ENCODE peak calls at places on chromosomes 3 and 15, in five cellular contexts. S is CD4-positive, alpha-beta T cell; X is GM23338; E is thoracic aorta; R is mammary epithelial cell. U is an unnamed sample.

GRCh38 chr3:59726279-59726678 is 676.5 kb upstream of the CFAP20DC start:
- DNase-seq in S (no peak), X (no peak), E (no peak), R (no peak), U (no peak)

GRCh38 chr15:99174567-99174966 is 69.7 kb downstream of the SYNM start:
- DNase-seq in S (no peak), X (no peak), E (no peak), R (no peak), U (no peak)

GRCh38 chr3:173913397-173913796 is 515.9 kb downstream of the NLGN1 start:
- DNase-seq in S (no peak), X (no peak), E (no peak), R (no peak), U (no peak)

GRCh38 chr3:192685801-192686200 is 41.5 kb downstream of the FGF12 start:
- DNase-seq in S (no peak), X (no peak), E (no peak), R (no peak), U (no peak)

GRCh38 chr15:70192490-70192889 is 94.8 kb upstream of the TLE3 start:
- DNase-seq in S (no peak), X (no peak), E (no peak), R (no peak), U (no peak)

GRCh38 chr3:194123735-194124134 is 12.2 kb upstream of the HES1 start:
- DNase-seq in S (no peak), X (no peak), E (no peak), R (no peak), U (no peak)

GRCh38 chr3:28326458-28326926 is 22.0 kb upstream of the ZCWPW2 start:
- DNase-seq in S (no peak), X (no peak), E (no peak), R (no peak), U (no peak)

GRCh38 chr3:171088984-171089754 is 62.6 kb upstream of the SLC2A2 start:
- DNase-seq in S (no peak), X (no peak), E (no peak), R (peak), U (peak)

GRCh38 chr3:109430911-109431563 is 93.7 kb upstream of the DPPA4 start:
- DNase-seq in S (no peak), X (no peak), E (no peak), R (no peak), U (no peak)

GRCh38 chr3:30847589-30847988 is 46.9 kb downstream of the GADL1 start:
- DNase-seq in S (no peak), X (no peak), E (no peak), R (no peak), U (no peak)

GRCh38 chr3:14725564-14726420 is 50.9 kb downstream of the C3orf20 start:
- DNase-seq in S (no peak), X (peak), E (no peak), R (no peak), U (no peak)

GRCh38 chr3:76552653-76553052 is 487.2 kb upstream of the ROBO2 start:
- DNase-seq in S (no peak), X (no peak), E (no peak), R (no peak), U (no peak)

GRCh38 chr3:45646051-45646585 is 43.1 kb upstream of the SACM1L start:
- DNase-seq in S (no peak), X (no peak), E (no peak), R (no peak), U (no peak)

GRCh38 chr3:65616563-65616962 is 422.2 kb downstream of the MAGI1 start:
- DNase-seq in S (no peak), X (no peak), E (no peak), R (no peak), U (no peak)

GRCh38 chr3:30162579-30162978 is 443.8 kb upstream of the TGFBR2 start:
- DNase-seq in S (no peak), X (no peak), E (no peak), R (peak), U (peak)

GRCh38 chr3:67957268-67957667 is 302.9 kb upstream of the SUCLG2 start:
- DNase-seq in S (no peak), X (no peak), E (no peak), R (no peak), U (peak)

GRCh38 chr3:191296041-191296541 is 33.1 kb upstream of the CCDC50 start:
- DNase-seq in S (no peak), X (no peak), E (no peak), R (no peak), U (no peak)

GRCh38 chr3:119323401-119324107 is 29.4 kb downstream of the ARHGAP31 start:
- DNase-seq in S (no peak), X (peak), E (no peak), R (peak), U (peak)

GRCh38 chr3:177201707-177202397 is 4.6 kb upstream of the TBL1XR1 start:
- DNase-seq in S (peak), X (no peak), E (no peak), R (peak), U (peak)

GRCh38 chr15:88428053-88428452 is 39.1 kb downstream of the MRPL46 start:
- DNase-seq in S (no peak), X (no peak), E (no peak), R (no peak), U (no peak)

GRCh38 chr3:143146875-143147274 is 27.3 kb downstream of the CHST2 start:
- DNase-seq in S (no peak), X (no peak), E (no peak), R (no peak), U (no peak)

GRCh38 chr3:52526151-52526561 is 7.5 kb downstream of the NT5DC2 start:
- DNase-seq in S (no peak), X (no peak), E (no peak), R (no peak), U (peak)

GRCh38 chr3:15876669-15877068 is 78.9 kb upstream of the ANKRD28 start:
- DNase-seq in S (no peak), X (no peak), E (no peak), R (no peak), U (no peak)

GRCh38 chr3:94615275-94616065 is 552.6 kb downstream of the NSUN3 start:
- DNase-seq in S (no peak), X (no peak), E (no peak), R (peak), U (peak)

GRCh38 chr3:14507345-14507741 is 32.8 kb downstream of the GRIP2 start:
- DNase-seq in S (no peak), X (no peak), E (no peak), R (no peak), U (no peak)

GRCh38 chr3:179189764-179190163 is 41.6 kb downstream of the PIK3CA start:
- DNase-seq in S (no peak), X (no peak), E (no peak), R (no peak), U (no peak)

GRCh38 chr3:10672422-10672821 is 143.6 kb upstream of the SLC6A11 start:
- DNase-seq in S (no peak), X (no peak), E (no peak), R (no peak), U (no peak)

GRCh38 chr15:77915261-77915960 is 162.1 kb downstream of the TBC1D2B start:
- DNase-seq in S (no peak), X (no peak), E (no peak), R (no peak), U (no peak)

GRCh38 chr15:85725564-85725963 is 69.2 kb downstream of the KLHL25 start:
- DNase-seq in S (no peak), X (no peak), E (no peak), R (no peak), U (no peak)

GRCh38 chr3:175580318-175580717 is 721.2 kb downstream of the NAALADL2 start:
- DNase-seq in S (no peak), X (no peak), E (no peak), R (no peak), U (no peak)

GRCh38 chr3:58355174-58355573 is 22.5 kb downstream of the PXK start:
- DNase-seq in S (no peak), X (no peak), E (no peak), R (no peak), U (no peak)

GRCh38 chr3:10015476-10015904 is 10.7 kb upstream of the FANCD2 start:
- DNase-seq in S (no peak), X (no peak), E (peak), R (peak), U (no peak)

GRCh38 chr3:141998674-141999290 is 122.3 kb downstream of the ATP1B3 start:
- DNase-seq in S (no peak), X (no peak), E (no peak), R (peak), U (no peak)
- TF ChIP-seq CTCF in S (peak), X (peak), E (peak), R (peak), U (peak)

GRCh38 chr3:24506966-24507775 is 12.5 kb upstream of the THRB start:
- DNase-seq in S (no peak), X (no peak), E (no peak), R (no peak), U (no peak)

GRCh38 chr3:24507776-24508422 is 13.2 kb upstream of the THRB start:
- DNase-seq in S (no peak), X (no peak), E (no peak), R (no peak), U (no peak)

GRCh38 chr3:24505678-24506560 is 11.3 kb upstream of the THRB start:
- DNase-seq in S (no peak), X (no peak), E (no peak), R (no peak), U (no peak)

GRCh38 chr3:24510030-24510648 is 15.5 kb upstream of the THRB start:
- DNase-seq in S (no peak), X (no peak), E (no peak), R (peak), U (peak)

DNA sequence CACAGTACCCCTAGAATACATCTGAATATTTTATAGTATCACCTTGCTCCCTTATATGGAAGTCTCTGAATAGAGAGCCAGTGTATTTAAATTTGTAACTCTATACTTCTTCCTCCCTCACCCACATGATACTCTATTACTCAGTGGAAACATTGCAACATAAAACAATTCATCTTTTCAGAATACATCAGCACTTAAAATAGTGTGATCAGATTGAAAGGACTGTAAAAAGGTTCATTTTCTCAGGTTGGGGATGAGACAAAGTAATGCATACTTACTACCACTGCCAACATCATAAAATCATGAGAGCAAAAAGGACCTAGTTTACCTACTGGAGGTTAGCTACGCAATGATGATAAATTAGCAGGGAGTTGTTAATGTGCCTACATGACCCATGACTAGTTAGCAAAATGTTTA is 13.8 kb upstream of the THRB start:
- DNase-seq in S (no peak), X (no peak), E (no peak), R (peak), U (peak)
- H3K27ac ChIP-seq in S (no peak), X (no peak), E (no peak), R (peak), U (peak)

GRCh38 chr3:161927131-161927530 is 430.5 kb downstream of the OTOL1 start:
- DNase-seq in S (no peak), X (no peak), E (no peak), R (no peak), U (no peak)

GRCh38 chr3:161920196-161920595 is 423.6 kb downstream of the OTOL1 start:
- DNase-seq in S (no peak), X (no peak), E (no peak), R (no peak), U (no peak)

DNA sequence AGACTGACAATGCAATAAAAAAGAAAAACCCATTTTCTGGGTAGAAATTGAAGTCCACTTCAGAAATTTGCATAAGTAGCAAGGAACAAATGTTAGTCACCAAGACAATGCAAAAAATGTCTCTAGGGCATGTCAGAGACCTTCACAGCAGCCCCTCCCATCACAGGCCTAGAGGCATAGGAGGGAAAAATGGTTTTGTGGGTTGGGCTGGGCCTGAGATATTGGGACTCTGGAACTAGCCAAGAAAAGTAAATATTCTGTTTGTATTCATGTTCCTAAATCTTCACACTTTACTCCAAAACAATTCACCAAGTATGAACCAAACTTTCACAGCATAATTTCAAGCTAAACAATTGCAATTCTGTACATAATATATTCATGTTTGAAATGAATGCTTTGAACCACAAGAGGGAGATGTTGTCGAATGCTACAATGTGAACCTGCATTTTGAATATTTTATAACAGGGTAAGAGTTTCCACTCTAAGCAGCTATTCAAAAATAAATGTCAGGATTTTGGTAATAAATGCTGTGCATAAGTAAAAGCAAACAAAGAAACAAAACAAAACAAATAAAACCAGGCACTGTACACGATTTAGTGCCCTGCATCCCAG is 429.2 kb downstream of the OTOL1 start:
- DNase-seq in S (no peak), X (no peak), E (no peak), R (no peak), U (no peak)
- TF ChIP-seq CTCF in S (no peak), X (peak), E (no peak), R (no peak), U (no peak)

DNA sequence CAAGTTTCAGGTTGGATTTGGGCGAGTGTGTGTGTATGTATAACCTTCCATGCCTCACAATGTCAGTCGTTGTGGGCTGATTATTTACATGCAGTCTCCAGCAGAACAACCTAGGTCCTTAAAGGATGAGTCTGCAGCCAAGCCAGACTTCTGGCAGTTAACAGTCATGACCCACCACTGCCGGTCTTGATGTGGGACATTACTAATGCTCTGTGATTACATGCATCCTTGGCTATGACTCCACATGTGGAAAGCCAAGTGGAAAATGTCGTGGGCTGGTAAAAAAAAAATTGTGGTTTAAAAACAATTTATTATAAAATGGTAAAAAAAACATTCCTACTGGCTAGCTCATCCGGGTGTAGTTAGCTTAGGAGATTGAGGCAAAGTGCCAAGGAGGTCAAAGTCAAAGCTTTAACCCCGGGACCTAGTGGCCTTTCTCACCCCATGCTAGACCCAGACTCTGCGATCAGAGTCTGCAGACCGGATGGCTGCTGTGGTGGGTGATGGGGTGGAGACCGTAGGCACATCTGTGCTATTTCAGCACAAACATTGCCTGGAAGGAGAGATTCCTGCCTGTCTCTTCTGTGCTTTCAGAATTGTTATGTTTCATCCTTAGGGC is 6.8 kb downstream of the RARRES1 start:
- DNase-seq in S (no peak), X (no peak), E (peak), R (peak), U (peak)
- H3K27ac ChIP-seq in S (no peak), X (no peak), E (peak), R (no peak), U (no peak)

GRCh38 chr3:1103525-1103924 is 10.7 kb downstream of the CNTN6 start:
- DNase-seq in S (no peak), X (peak), E (no peak), R (no peak), U (no peak)
- TF ChIP-seq CTCF in S (no peak), X (peak), E (no peak), R (no peak), U (peak)

GRCh38 chr3:126934149-126934548 is 48.8 kb upstream of the PLXNA1 start:
- DNase-seq in S (no peak), X (no peak), E (no peak), R (no peak), U (no peak)
- H3K27ac ChIP-seq in S (no peak), X (no peak), E (no peak), R (no peak), U (no peak)

GRCh38 chr3:131233900-131234667 is 147.5 kb upstream of the NUDT16 start:
- DNase-seq in S (no peak), X (no peak), E (no peak), R (no peak), U (no peak)
- TF ChIP-seq CTCF in S (no peak), X (no peak), E (no peak), R (no peak), U (no peak)